ENCODE peak calls at places on chromosomes 5 and 9, in eight cellular contexts. A, P, B, R, D, J, M and Z are unnamed samples.

GRCh38 chr9:79569814-79570448 is 1.8 kb upstream of the TLE4 start:
- DNase-seq in D (no peak), P (no peak), B (no peak), R (no peak), M (no peak), J (no peak), A (no peak), Z (no peak)

GRCh38 chr9:33913541-33913940 is 96.6 kb downstream of the UBE2R2 start:
- DNase-seq in B (no peak), P (no peak), M (no peak), D (no peak), R (no peak), J (no peak), A (no peak), Z (no peak)

GRCh38 chr9:1032181-1032580 is 18.0 kb upstream of the DMRT2 start:
- DNase-seq in J (no peak), A (no peak), P (no peak), D (no peak), R (no peak), M (no peak), B (no peak), Z (no peak)

GRCh38 chr9:133737774-133738038 is 446 bp downstream of the SARDH start:
- DNase-seq in A (peak), M (no peak), P (no peak), R (no peak), D (no peak), B (no peak), J (no peak), Z (no peak)

GRCh38 chr9:129637102-129637501 is 4.8 kb downstream of the ASB6 start:
- DNase-seq in A (no peak), M (no peak), J (no peak), P (no peak), D (no peak), B (no peak), R (no peak), Z (no peak)

GRCh38 chr9:6758418-6759113 is 793 bp downstream of the KDM4C start:
- DNase-seq in A (peak), P (peak), M (no peak), D (peak), B (peak), R (peak), J (peak), Z (peak)

GRCh38 chr9:134165357-134166315 is 1.3 kb upstream of the RNU6ATAC start:
- DNase-seq in A (peak), D (no peak), M (no peak), P (no peak), J (no peak), R (peak), B (peak), Z (no peak)

GRCh38 chr5:143016777-143017374 is 246.7 kb downstream of the ARHGAP26 start:
- DNase-seq in P (no peak), B (peak), J (peak), M (peak), D (no peak), A (peak), R (no peak), Z (no peak)

GRCh38 chr9:134316444-134317160 is 9.7 kb upstream of the RXRA start:
- DNase-seq in B (peak), J (no peak), D (no peak), A (no peak), M (peak), R (no peak), P (peak), Z (no peak)

GRCh38 chr5:65199988-65200668 is 281.6 kb downstream of the ADAMTS6 start:
- DNase-seq in R (no peak), D (no peak), B (peak), J (no peak), A (no peak), M (peak), P (no peak), Z (no peak)

GRCh38 chr5:82106806-82107205 is 135.0 kb downstream of the ATG10 start:
- DNase-seq in J (no peak), D (no peak), R (no peak), A (no peak), B (no peak), P (no peak), M (peak), Z (no peak)

GRCh38 chr5:9852686-9853085 is 222.5 kb upstream of the TAS2R1 start:
- DNase-seq in M (no peak), P (no peak), R (no peak), A (no peak), B (no peak), J (no peak), D (no peak), Z (no peak)

GRCh38 chr5:56465757-56466127 is 232.6 kb upstream of the ANKRD55 start:
- DNase-seq in R (no peak), J (no peak), B (peak), M (no peak), A (no peak), P (no peak), D (no peak), Z (no peak)

GRCh38 chr5:98349990-98350365 is 423.5 kb upstream of the RGMB start:
- DNase-seq in B (no peak), M (no peak), J (no peak), P (no peak), D (no peak), A (no peak), R (no peak), Z (no peak)

GRCh38 chr5:150303070-150303595 is 428 bp upstream of the ARSI start:
- DNase-seq in R (no peak), B (peak), M (no peak), J (no peak), P (no peak), D (no peak), A (no peak), Z (no peak)

GRCh38 chr5:171537463-171537862 is 118.0 kb downstream of the FGF18 start:
- DNase-seq in B (peak), P (no peak), J (no peak), R (no peak), D (no peak), M (peak), A (no peak), Z (no peak)

GRCh38 chr5:76689321-76690026 is 26.5 kb upstream of the F2R start:
- DNase-seq in B (peak), M (peak), P (no peak), D (no peak), J (no peak), A (no peak), R (no peak), Z (no peak)

GRCh38 chr5:96758621-96759020 is 49.1 kb downstream of the ERAP1 start:
- DNase-seq in J (no peak), A (no peak), D (no peak), M (no peak), R (no peak), B (peak), P (no peak), Z (no peak)

GRCh38 chr9:94649100-94649855 is 10.0 kb upstream of the FBP1 start:
- DNase-seq in A (no peak), B (peak), D (no peak), R (peak), J (no peak), P (no peak), M (peak), Z (no peak)

GRCh38 chr5:123157797-123158528 is 68.9 kb downstream of the PRDM6 start:
- DNase-seq in P (no peak), J (no peak), M (peak), D (no peak), R (no peak), A (no peak), B (peak), Z (no peak)

GRCh38 chr9:77454668-77455067 is 193.5 kb downstream of the GNA14 start:
- DNase-seq in A (no peak), B (peak), R (no peak), D (no peak), J (no peak), M (no peak), P (no peak), Z (no peak)

GRCh38 chr9:87567047-87567446 is 69.4 kb downstream of the DAPK1 start:
- DNase-seq in M (no peak), R (no peak), J (no peak), B (no peak), P (no peak), D (no peak), A (no peak), Z (no peak)

GRCh38 chr5:95725071-95725820 is 5.9 kb upstream of the RHOBTB3 start:
- DNase-seq in D (no peak), R (no peak), M (peak), J (no peak), P (no peak), A (no peak), B (peak), Z (no peak)

GRCh38 chr9:93665128-93665565 is 88.8 kb downstream of the PHF2 start:
- DNase-seq in A (no peak), J (no peak), M (no peak), B (no peak), P (no peak), R (no peak), D (no peak), Z (no peak)

GRCh38 chr9:103003689-103004088 is 8.6 kb downstream of the CYLC2 start:
- DNase-seq in R (no peak), D (no peak), J (no peak), M (no peak), P (no peak), A (no peak), B (no peak), Z (no peak)

GRCh38 chr9:115328228-115328627 is 210.3 kb upstream of the TNC start:
- DNase-seq in P (peak), B (peak), R (no peak), D (no peak), M (peak), J (no peak), A (no peak), Z (no peak)

GRCh38 chr5:40762716-40763115 is 7.0 kb upstream of the TTC33 start:
- DNase-seq in R (no peak), B (peak), J (no peak), A (no peak), D (no peak), M (peak), P (no peak), Z (no peak)

GRCh38 chr9:108272350-108272899 is 583.4 kb downstream of the ACTL7B start:
- DNase-seq in B (peak), R (peak), A (no peak), J (peak), D (peak), P (peak), M (peak), Z (no peak)

GRCh38 chr9:127955294-127956015 is 17.8 kb upstream of the DPM2 start:
- DNase-seq in M (peak), D (peak), R (peak), A (peak), J (no peak), B (no peak), P (no peak), Z (no peak)

GRCh38 chr5:125815-126214 is 33.8 kb downstream of the PLEKHG4B start:
- DNase-seq in A (no peak), M (peak), J (no peak), R (no peak), P (no peak), B (no peak), D (no peak), Z (no peak)

GRCh38 chr5:138504799-138505198 is 38.2 kb downstream of the ETF1 start:
- DNase-seq in P (no peak), B (peak), M (peak), R (no peak), D (no peak), J (no peak), A (no peak), Z (no peak)

GRCh38 chr5:137605377-137605776 is 106.3 kb upstream of the SPOCK1 start:
- DNase-seq in R (no peak), P (no peak), J (no peak), B (peak), A (no peak), M (peak), D (no peak), Z (no peak)

GRCh38 chr9:136543280-136543679 is 2.6 kb downstream of the NOTCH1 start:
- DNase-seq in A (no peak), M (no peak), R (no peak), B (no peak), D (no peak), P (no peak), J (no peak), Z (no peak)

GRCh38 chr5:67502951-67503350 is 306.4 kb upstream of the CD180 start:
- DNase-seq in R (no peak), A (no peak), D (no peak), P (no peak), J (no peak), M (no peak), B (no peak), Z (no peak)

GRCh38 chr9:69433426-69433825 is 108.4 kb downstream of the ENTREP1 start:
- DNase-seq in P (no peak), B (peak), D (no peak), J (no peak), R (no peak), A (no peak), M (peak), Z (no peak)